ENCODE peak calls at places on chromosomes 5 and 9, in nine cellular contexts. R is thyroid gland; U is MCF 10A; Q is adrenal gland; Z is GM13976; G is CD4-positive, alpha-beta T cell; W is sigmoid colon; O is progenitor cell of endocrine pancreas; V is GM20000. C is an unnamed sample.

GRCh38 chr5:13956441-13956840 is 12.0 kb upstream of the DNAH5 start:
- DNase-seq in R (no peak), U (no peak), Q (no peak), Z (no peak), G (no peak), W (no peak), O (no peak), V (no peak), C (no peak)

GRCh38 chr9:76655121-76655531 is 109.1 kb upstream of the PCA3 start:
- DNase-seq in R (no peak), U (no peak), Q (no peak), Z (no peak), G (no peak), W (no peak), O (no peak), V (no peak), C (no peak)

GRCh38 chr9:37031902-37032301 is 2.2 kb downstream of the PAX5 start:
- DNase-seq in R (no peak), U (no peak), Q (no peak), Z (no peak), G (no peak), W (no peak), O (no peak), V (no peak), C (peak)

GRCh38 chr9:129095170-129095667 is 14.3 kb downstream of the DOLPP1 start:
- DNase-seq in R (no peak), U (no peak), Q (no peak), Z (no peak), G (no peak), W (no peak), O (no peak), V (no peak), C (no peak)

GRCh38 chr5:77168187-77168883 is 42.1 kb upstream of the PDE8B start:
- DNase-seq in R (peak), U (peak), Q (peak), Z (no peak), G (no peak), W (peak), O (no peak), V (no peak), C (peak)

GRCh38 chr9:91255327-91255726 is 106.4 kb downstream of the AUH start:
- DNase-seq in R (no peak), U (no peak), Q (no peak), Z (no peak), G (no peak), W (no peak), O (no peak), V (no peak), C (no peak)

GRCh38 chr5:5356765-5357164 is 65.7 kb upstream of the ICE1 start:
- DNase-seq in R (no peak), U (no peak), Q (no peak), Z (no peak), G (no peak), W (no peak), O (no peak), V (no peak), C (no peak)

GRCh38 chr9:137435980-137436760 is 5.0 kb downstream of the ENTPD8 start:
- DNase-seq in R (peak), U (peak), Q (peak), Z (no peak), G (no peak), W (peak), O (peak), V (no peak), C (no peak)

GRCh38 chr9:35691325-35691631 is 1.6 kb upstream of the TPM2 start:
- DNase-seq in R (no peak), U (no peak), Q (no peak), Z (no peak), G (no peak), W (no peak), O (no peak), V (no peak), C (no peak)

GRCh38 chr9:113675475-113675941 is 200.6 kb upstream of the ZNF618 start:
- DNase-seq in R (peak), U (peak), Q (peak), Z (no peak), G (no peak), W (peak), O (no peak), V (no peak), C (no peak)

GRCh38 chr5:122844136-122844915 is 1.1 kb upstream of the SNX24 start:
- DNase-seq in R (peak), U (no peak), Q (no peak), Z (peak), G (no peak), W (no peak), O (no peak), V (peak), C (peak)

GRCh38 chr5:148120317-148120716 is 48.0 kb upstream of the SPINK14 start:
- DNase-seq in R (no peak), U (no peak), Q (no peak), Z (no peak), G (no peak), W (no peak), O (no peak), V (no peak), C (no peak)

GRCh38 chr5:148125641-148126040 is 42.7 kb upstream of the SPINK14 start:
- DNase-seq in R (no peak), U (peak), Q (no peak), Z (no peak), G (no peak), W (no peak), O (no peak), V (no peak), C (no peak)
- TF ChIP-seq CTCF in R (peak), U (peak), Q (no peak), Z (no peak), G (no peak), W (no peak), O (no peak), V (no peak), C (peak)

GRCh38 chr5:148347706-148348105 is 12.3 kb downstream of the SPINK9 start:
- DNase-seq in R (no peak), U (no peak), Q (no peak), Z (no peak), G (no peak), W (no peak), O (no peak), V (no peak), C (no peak)

GRCh38 chr5:148352696-148353095 is 17.3 kb downstream of the SPINK9 start:
- DNase-seq in R (no peak), U (no peak), Q (no peak), Z (no peak), G (no peak), W (no peak), O (no peak), V (no peak), C (no peak)

DNA sequence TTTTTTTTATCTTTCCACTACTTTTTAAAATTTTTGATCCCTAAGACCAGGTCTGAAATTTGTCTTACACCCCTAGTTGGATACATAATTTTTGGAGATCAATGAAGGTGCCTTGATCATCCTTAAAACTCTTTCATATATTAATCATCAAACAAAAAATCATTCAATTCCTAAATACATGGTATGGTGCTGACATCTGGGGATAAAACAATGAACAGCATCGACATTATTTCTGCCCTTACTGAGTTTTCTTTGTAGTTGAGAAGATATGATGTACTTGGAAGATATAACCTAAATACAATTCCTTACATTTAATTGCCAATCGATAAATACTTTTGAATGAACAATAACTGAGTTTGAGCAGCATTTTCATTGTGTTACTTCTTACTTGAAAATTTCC is 18.3 kb downstream of the SPINK9 start:
- DNase-seq in R (no peak), U (peak), Q (no peak), Z (no peak), G (no peak), W (no peak), O (no peak), V (no peak), C (no peak)
- TF ChIP-seq CTCF in R (no peak), U (peak), Q (no peak), Z (no peak), G (no peak), W (no peak), O (no peak), V (no peak), C (no peak)

DNA sequence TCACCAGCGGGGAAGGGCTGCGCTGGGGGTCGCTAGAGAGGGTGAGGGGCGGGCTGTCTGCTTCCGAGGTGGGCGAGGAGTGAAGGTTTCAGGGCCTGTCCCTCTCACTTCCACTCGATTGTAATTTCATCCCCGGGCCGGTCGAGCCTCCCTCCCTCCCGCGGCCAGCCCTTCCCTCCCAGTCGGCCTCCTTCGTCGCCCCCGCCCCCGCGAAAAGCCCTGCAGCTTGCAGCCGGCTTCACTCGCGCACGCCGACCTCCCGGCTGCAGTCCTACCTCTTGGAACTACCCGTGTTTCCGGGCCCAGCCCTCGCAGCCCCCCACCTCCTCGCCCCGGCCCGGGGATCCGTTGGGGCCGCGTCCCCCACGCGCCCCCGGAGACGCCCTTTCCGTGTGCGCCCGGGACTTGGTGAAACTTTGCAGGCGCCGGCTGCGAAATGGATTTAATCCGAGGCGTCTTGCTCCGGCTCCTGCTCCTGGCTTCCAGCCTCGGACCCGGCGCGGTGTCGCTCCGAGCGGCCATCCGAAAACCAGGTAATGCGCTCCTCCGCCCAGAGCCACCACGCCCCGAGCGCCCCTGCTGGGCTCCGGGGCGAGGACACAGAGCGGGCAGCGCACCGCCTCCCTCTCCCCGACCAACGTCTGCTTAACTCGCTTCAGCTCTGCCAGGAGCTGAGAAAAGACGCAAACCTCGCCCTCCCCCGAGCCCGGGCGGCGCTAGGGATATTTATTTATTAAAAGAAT is at the start of gene EGFLAM:
- DNase-seq in R (peak), U (peak), Q (peak), Z (peak), G (no peak), W (no peak), O (peak), V (no peak), C (peak)
- TF ChIP-seq CTCF in R (no peak), U (no peak), Q (no peak), Z (no peak), G (no peak), W (no peak), O (peak), V (no peak), C (peak)

GRCh38 chr9:73202992-73203391 is 51.3 kb downstream of the ANXA1 start:
- DNase-seq in R (no peak), U (no peak), Q (no peak), Z (no peak), G (no peak), W (no peak), O (no peak), V (no peak), C (no peak)

GRCh38 chr9:73204910-73205309 is 53.2 kb downstream of the ANXA1 start:
- DNase-seq in R (no peak), U (no peak), Q (no peak), Z (no peak), G (no peak), W (no peak), O (no peak), V (no peak), C (no peak)

GRCh38 chr9:73199886-73200285 is 48.2 kb downstream of the ANXA1 start:
- DNase-seq in R (no peak), U (peak), Q (no peak), Z (no peak), G (no peak), W (no peak), O (no peak), V (no peak), C (peak)

GRCh38 chr9:73199448-73199847 is 47.8 kb downstream of the ANXA1 start:
- DNase-seq in R (no peak), U (no peak), Q (no peak), Z (no peak), G (no peak), W (no peak), O (no peak), V (no peak), C (no peak)

GRCh38 chr9:73200694-73201432 is 49.2 kb downstream of the ANXA1 start:
- DNase-seq in R (no peak), U (peak), Q (no peak), Z (peak), G (no peak), W (no peak), O (no peak), V (peak), C (no peak)
- TF ChIP-seq CTCF in R (peak), U (peak), Q (peak), Z (peak), G (peak), W (no peak), O (peak), V (peak), C (peak)

DNA sequence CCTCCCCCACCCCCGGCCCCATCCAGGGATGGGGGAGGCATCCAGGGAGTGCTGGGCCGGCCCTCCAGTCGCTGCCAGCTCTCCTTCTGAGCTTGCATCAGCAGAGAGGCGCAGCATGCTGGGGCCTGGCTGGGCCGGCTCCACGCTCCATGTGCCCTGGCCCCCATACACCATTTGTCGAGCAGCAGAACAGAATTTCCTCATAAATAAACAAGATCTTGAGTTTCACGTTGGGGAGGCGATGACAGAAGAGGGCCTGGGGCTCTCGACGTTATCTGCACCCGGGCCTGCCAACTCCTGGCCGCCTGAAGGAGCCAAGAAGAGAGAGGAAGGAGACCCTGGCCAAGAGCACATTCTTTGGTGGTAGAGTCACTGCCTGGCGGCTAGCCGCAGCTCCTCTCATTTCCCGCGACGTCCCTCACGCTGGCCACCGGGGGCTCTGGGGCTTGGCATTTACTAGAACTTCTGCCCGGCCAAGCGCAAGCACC is 177.0 kb downstream of the FGF18 start:
- DNase-seq in R (peak), U (peak), Q (no peak), Z (no peak), G (no peak), W (no peak), O (no peak), V (no peak), C (peak)
- TF ChIP-seq CTCF in R (peak), U (no peak), Q (no peak), Z (no peak), G (no peak), W (no peak), O (no peak), V (no peak), C (peak)